ENCODE peak calls at places on chromosomes 12 and 14, in seven cellular contexts. X, N, F, W, T, Q and S are unnamed samples.

GRCh38 chr14:27845241-27845850 is 921.2 kb upstream of the FOXG1 start:
- DNase-seq in X (no peak), N (no peak), F (no peak), W (no peak), T (no peak), Q (no peak), S (no peak)

GRCh38 chr14:61330511-61330910 is 9.1 kb downstream of the PRKCH start:
- DNase-seq in X (no peak), N (no peak), F (no peak), W (no peak), T (no peak), Q (no peak), S (no peak)

GRCh38 chr12:68224613-68225285 is 861 bp downstream of the IL26 start:
- DNase-seq in X (no peak), N (no peak), F (peak), W (no peak), T (no peak), Q (peak), S (peak)

GRCh38 chr12:85516667-85517325 is 236.8 kb downstream of the ALX1 start:
- DNase-seq in X (no peak), N (no peak), F (no peak), W (no peak), T (no peak), Q (no peak), S (no peak)

GRCh38 chr14:56145965-56146364 is 27.8 kb downstream of the PELI2 start:
- DNase-seq in X (no peak), N (no peak), F (peak), W (no peak), T (peak), Q (peak), S (peak)

GRCh38 chr14:49306152-49306751 is 279.9 kb downstream of the RPS29 start:
- DNase-seq in X (peak), N (no peak), F (peak), W (no peak), T (no peak), Q (peak), S (peak)

GRCh38 chr14:64683264-64683663 is 21.0 kb upstream of the PLEKHG3 start:
- DNase-seq in X (no peak), N (peak), F (no peak), W (no peak), T (no peak), Q (no peak), S (no peak)

GRCh38 chr12:112937741-112938719 is at the start of gene OAS3:
- DNase-seq in X (peak), N (peak), F (peak), W (peak), T (peak), Q (peak), S (peak)

GRCh38 chr14:89910706-89911017 is 43.9 kb downstream of the EFCAB11 start:
- DNase-seq in X (no peak), N (no peak), F (no peak), W (no peak), T (no peak), Q (no peak), S (no peak)

GRCh38 chr12:6962285-6963015 is 8.0 kb downstream of the PHB2 start:
- DNase-seq in X (no peak), N (peak), F (no peak), W (no peak), T (no peak), Q (no peak), S (no peak)

GRCh38 chr12:6960291-6961277 is 9.4 kb downstream of the PTPN6 start:
- DNase-seq in X (no peak), N (peak), F (peak), W (no peak), T (no peak), Q (no peak), S (peak)

GRCh38 chr12:6961695-6962284 is 8.7 kb downstream of the PHB2 start:
- DNase-seq in X (peak), N (peak), F (peak), W (no peak), T (no peak), Q (no peak), S (peak)

GRCh38 chr12:6959376-6960290 is 8.5 kb downstream of the PTPN6 start:
- DNase-seq in X (no peak), N (peak), F (no peak), W (no peak), T (no peak), Q (no peak), S (no peak)

GRCh38 chr12:6961278-6961694 is 9.2 kb downstream of the PHB2 start:
- DNase-seq in X (no peak), N (peak), F (no peak), W (peak), T (no peak), Q (no peak), S (peak)
- H3K4me3 ChIP-seq in X (peak), N (no peak), F (no peak), W (peak), T (no peak), Q (no peak), S (no peak)

DNA sequence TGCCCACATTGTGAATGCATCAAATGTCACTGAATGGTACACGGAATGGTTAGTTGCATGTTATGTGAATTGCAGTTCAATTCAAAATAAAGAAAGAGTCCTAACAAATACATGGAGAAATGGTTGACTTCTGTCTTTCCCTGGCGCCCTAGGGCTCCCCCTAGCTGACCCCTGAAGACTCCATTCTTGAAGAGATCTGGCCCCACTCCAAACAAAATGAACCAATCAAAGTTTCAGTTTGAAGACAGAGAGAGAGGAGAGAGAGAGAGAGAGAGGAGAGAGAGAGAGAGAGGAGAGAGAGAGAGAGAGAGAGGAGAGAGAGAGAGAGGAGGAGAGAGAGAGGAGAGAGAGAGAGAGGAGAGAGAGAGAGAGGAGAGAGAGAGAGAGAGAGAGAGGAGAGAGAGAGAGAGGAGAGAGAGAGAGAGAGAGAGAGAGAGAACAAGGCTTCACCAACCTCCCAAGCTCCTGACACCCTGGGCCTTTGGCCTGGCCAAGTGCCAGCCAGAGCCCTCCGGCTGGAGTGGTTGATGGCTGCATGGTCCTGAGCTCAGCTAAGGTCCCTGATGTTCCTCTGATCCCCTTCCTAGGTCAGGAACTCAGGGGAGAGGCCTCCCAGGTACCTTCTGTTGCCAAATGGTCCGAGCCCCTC is 188.7 kb downstream of the ESRRB start:
- DNase-seq in X (peak), N (no peak), F (no peak), W (no peak), T (no peak), Q (no peak), S (no peak)
- TF ChIP-seq CTCF in X (peak), N (no peak), F (no peak), W (no peak), T (no peak), Q (no peak), S (no peak)

DNA sequence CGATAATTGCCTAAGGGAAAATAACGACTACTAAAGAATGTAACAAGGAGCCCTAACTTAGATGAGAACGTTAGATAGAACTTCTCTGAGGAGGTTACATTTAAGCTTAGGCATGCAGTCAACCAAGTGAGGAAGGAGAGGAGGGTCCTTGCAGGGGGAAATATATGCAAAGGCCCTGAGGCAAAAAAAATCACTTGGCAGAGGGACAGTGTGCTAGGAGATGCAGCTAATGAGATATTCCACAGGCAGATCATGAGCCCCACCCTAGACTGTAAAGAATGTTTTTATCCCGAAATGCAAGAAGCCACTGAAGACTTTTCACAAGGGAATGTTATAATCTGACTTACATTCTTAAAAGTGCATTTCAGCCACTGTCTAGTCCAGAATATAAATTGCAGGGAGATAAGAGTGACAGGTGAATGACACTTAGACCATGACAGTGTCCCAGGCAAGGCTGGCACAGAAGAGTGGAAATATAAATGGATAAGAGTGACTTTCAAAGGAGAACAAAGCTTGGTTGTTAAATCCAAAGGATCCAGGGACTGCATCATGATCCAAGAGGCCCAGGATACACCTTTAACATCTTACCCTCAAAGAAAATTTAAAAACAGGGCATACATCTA is 61.0 kb downstream of the PPM1H start:
- DNase-seq in X (no peak), N (no peak), F (no peak), W (no peak), T (no peak), Q (no peak), S (no peak)
- H3K4me3 ChIP-seq in X (no peak), N (no peak), F (no peak), W (no peak), T (no peak), Q (no peak), S (no peak)

GRCh38 chr12:38142974-38143373 is 173.6 kb upstream of the ALG10B start:
- DNase-seq in X (peak), N (no peak), F (no peak), W (no peak), T (no peak), Q (no peak), S (no peak)
- TF ChIP-seq CTCF in X (peak), N (no peak), F (no peak), W (no peak), T (no peak), Q (no peak), S (no peak)

GRCh38 chr14:105491366-105492006 is 440 bp downstream of the TEDC1 start:
- DNase-seq in X (peak), N (peak), F (peak), W (peak), T (no peak), Q (no peak), S (peak)

GRCh38 chr14:105493921-105494605 is 3.0 kb downstream of the TEDC1 start:
- DNase-seq in X (no peak), N (peak), F (no peak), W (no peak), T (no peak), Q (no peak), S (no peak)

GRCh38 chr14:105492966-105493871 is 2.2 kb downstream of the TEDC1 start:
- DNase-seq in X (no peak), N (peak), F (no peak), W (no peak), T (no peak), Q (no peak), S (no peak)

GRCh38 chr14:105490572-105491365 is at the start of gene TEDC1:
- DNase-seq in X (peak), N (peak), F (peak), W (peak), T (peak), Q (peak), S (peak)

GRCh38 chr14:105492051-105492965 is 1.3 kb downstream of the TEDC1 start:
- DNase-seq in X (no peak), N (peak), F (no peak), W (no peak), T (no peak), Q (no peak), S (no peak)
- H3K4me3 ChIP-seq in X (peak), N (no peak), F (no peak), W (no peak), T (no peak), Q (no peak), S (no peak)

DNA sequence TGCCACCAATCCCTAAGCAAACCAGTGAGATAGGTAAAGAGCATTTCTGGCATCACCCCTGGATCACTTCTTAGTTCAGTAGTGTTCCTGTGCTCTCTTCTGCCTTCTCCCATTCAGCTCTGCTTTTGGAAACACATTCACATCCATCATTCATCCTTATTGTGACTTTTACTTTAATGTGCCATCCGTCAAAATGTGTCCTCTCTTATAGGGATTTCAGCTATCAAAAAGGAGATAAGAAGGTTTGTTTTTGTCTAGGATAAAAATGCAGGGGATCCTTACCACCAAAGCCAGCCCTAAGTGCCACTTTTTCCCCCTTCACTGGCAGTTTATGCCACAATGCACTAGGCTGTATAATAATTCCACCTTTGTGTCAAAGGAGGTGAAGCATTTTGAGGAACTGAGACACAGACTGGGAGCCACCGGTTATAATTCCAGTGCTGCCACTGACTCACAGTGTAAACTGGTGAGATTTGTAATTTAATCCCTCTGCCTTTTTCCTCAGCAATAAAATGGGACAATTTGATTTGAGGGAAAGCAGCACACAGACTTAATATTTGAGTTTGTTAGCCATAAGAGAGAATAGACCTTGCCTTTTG is 158.6 kb downstream of the PAX9 start:
- DNase-seq in X (no peak), N (no peak), F (no peak), W (no peak), T (no peak), Q (no peak), S (no peak)
- TF ChIP-seq CTCF in X (no peak), N (no peak), F (no peak), W (no peak), T (no peak), Q (no peak), S (no peak)